ENCODE peak calls at places on chromosomes 6 and 20, in ten cellular contexts. G is breast epithelium, N is ovary, Z is Peyer's patch, I is tibial nerve, S is esophagus squamous epithelium, P is body of pancreas, W is suprapubic skin, M is thyroid gland, L is heart left ventricle. C is an unnamed sample.

GRCh38 chr20:23652371-23652770 is 14.6 kb upstream of the CST3 start:
- DNase-seq in L (no peak), P (no peak), N (no peak), I (no peak), Z (no peak), S (no peak), G (no peak), M (no peak), W (no peak), C (no peak)

GRCh38 chr20:1263853-1264252 is 2.2 kb upstream of the SNPH start:
- DNase-seq in L (no peak), Z (no peak), N (no peak), S (no peak), P (no peak), M (no peak), G (no peak), W (no peak), I (no peak), C (no peak)

GRCh38 chr20:53003420-53003819 is 31.3 kb downstream of the TSHZ2 start:
- DNase-seq in L (no peak), G (no peak), M (no peak), Z (no peak), W (no peak), N (no peak), I (no peak), S (no peak), P (no peak), C (no peak)

GRCh38 chr20:59756241-59756640 is 151.9 kb downstream of the PHACTR3 start:
- DNase-seq in W (no peak), G (no peak), I (no peak), L (no peak), P (no peak), S (no peak), N (no peak), M (no peak), Z (no peak), C (no peak)

GRCh38 chr20:59403261-59403961 is 103.0 kb downstream of the EDN3 start:
- DNase-seq in I (no peak), S (no peak), P (peak; percentile 54), L (peak; percentile 29), Z (peak; percentile 82), M (peak; percentile 70), N (peak; percentile 38), W (no peak), G (no peak), C (peak; percentile 79)

GRCh38 chr6:72446427-72446826 is 175.4 kb upstream of the KCNQ5 start:
- DNase-seq in Z (no peak), G (no peak), I (no peak), S (no peak), W (no peak), N (no peak), L (no peak), M (no peak), P (no peak), C (no peak)

GRCh38 chr6:153003294-153003645 is 761 bp upstream of the MTRF1L start:
- DNase-seq in G (no peak), L (no peak), I (no peak), P (no peak), Z (no peak), S (no peak), M (no peak), W (no peak), N (no peak), C (no peak)

GRCh38 chr20:19692685-19693119 is 65.4 kb upstream of the RIN2 start:
- DNase-seq in L (peak; percentile 39), W (no peak), Z (peak; percentile 74), M (peak; percentile 46), N (peak; percentile 58), G (peak; percentile 70), P (peak; percentile 41), I (peak; percentile 37), S (no peak), C (peak; percentile 44)

DNA sequence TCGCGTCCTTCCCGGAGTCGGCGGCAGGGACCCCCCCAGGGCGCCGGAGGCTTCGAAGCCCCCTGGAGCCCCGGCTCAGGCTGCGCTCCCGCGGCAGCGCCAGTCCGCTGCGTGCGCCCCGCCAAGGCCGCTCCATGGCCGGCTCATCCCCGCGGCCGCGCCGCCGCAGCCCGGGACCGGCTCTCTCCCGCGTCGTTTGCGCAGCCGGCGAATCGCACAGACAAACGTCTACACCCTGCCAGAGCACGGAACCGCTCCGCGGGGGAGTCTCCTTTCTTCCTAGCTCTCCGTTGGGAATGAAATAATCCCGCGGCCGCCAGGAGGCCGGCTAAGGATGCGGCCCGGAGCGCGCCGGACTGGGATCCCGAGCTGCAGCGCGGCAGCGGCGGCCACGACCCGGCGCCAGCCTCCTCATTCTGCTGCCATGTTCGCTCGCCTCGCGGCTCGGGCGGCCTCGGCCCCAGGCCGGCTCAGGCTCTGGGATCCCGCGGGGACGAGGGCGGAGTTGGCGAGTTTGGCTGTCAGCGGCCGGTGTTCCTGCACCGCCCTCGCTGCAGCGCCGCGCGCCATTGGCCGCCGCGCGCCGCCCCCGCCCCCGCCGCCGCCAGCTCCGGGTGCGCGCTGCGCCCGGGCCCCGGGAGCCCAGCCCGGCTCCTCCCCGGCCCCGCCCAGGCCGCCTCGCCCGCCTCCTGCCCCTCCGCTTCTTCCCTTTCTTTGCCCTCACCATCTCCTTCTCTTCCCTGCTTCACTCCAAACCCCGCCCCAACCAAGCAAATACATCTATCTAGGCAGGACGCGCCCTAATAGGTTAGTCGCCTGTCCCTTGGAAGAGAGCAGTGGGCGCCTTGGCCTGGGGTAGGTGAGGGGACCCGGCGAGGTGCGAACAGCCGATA is at the start of gene GFOD1:
- DNase-seq in N (peak; percentile 78), I (peak; percentile 77), W (peak; percentile 92), G (peak; percentile 81), P (peak; percentile 80), Z (peak; percentile 94), M (peak; percentile 85), L (peak; percentile 92), S (peak; percentile 53), C (peak; percentile 96)
- TF ChIP-seq POLR2A in N (peak; percentile 34), I (no peak), W (no peak), G (no peak), P (peak; percentile 69), Z (peak; percentile 89), M (peak; percentile 22), L (peak; percentile 88), S (no peak), C (peak; percentile 94)

GRCh38 chr6:84766118-84766683 is 1.8 kb upstream of the TBX18 start:
- DNase-seq in S (no peak), Z (no peak), W (no peak), G (no peak), P (no peak), N (no peak), L (no peak), I (no peak), M (no peak), C (no peak)

GRCh38 chr6:84763397-84764331 is 734 bp downstream of the TBX18 start:
- DNase-seq in M (no peak), I (peak; percentile 51), N (peak; percentile 25), L (peak; percentile 32), W (peak; percentile 89), S (no peak), Z (no peak), G (no peak), P (peak; percentile 18), C (no peak)

GRCh38 chr6:84762941-84763396 is 1.4 kb downstream of the TBX18 start:
- DNase-seq in G (no peak), I (peak; percentile 16), M (no peak), W (peak; percentile 80), S (no peak), P (no peak), N (peak; percentile 27), Z (peak; percentile 48), L (no peak), C (no peak)

GRCh38 chr6:84762220-84762940 is 2.0 kb downstream of the TBX18 start:
- DNase-seq in W (peak; percentile 81), G (no peak), I (peak; percentile 18), Z (no peak), P (no peak), M (no peak), L (no peak), S (no peak), N (no peak), C (no peak)

DNA sequence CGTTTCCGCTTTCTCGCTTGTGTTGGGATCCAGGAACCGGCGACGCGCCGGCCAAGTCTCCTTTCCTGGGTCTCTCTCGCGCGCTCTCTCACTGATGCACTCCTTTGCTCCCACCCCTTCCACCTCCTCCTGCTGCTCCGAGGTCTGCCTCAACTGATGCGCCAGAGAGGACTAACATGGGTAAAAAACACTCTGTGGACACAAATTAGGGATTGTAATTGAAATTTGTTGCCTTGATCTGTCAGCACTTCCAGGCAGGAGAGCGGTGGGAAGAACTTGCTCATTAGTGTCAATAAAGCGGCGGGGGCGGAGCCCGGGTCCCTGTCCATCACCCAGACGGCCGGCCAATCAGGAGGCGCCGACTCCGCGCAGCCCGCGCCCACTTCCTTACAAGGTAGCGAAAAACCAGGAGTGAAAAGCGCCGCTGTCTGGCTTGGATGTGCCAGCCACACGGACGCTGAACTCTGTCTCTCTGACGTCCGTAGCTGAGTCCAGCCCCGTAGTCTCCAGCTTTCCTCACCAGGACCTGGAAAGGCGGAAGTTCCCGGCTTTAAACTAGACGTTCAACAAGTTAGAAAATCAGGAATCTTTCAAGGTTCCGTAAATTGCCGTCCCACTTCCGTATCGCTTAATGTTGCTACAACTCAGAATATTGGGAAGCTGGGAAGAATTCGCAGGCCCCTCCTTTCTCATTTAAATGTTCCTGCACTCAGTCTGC is at the start of gene TBX18:
- DNase-seq in N (peak; percentile 79), I (peak; percentile 98), S (peak; percentile 17), P (peak; percentile 59), L (peak; percentile 88), M (peak; percentile 68), G (peak; percentile 72), Z (peak; percentile 74), W (peak; percentile 97), C (no peak)
- TF ChIP-seq POLR2A in N (peak; percentile 43), I (peak; percentile 48), S (no peak), P (no peak), L (no peak), M (no peak), G (peak; percentile 21), Z (peak; percentile 11), W (no peak), C (no peak)

DNA sequence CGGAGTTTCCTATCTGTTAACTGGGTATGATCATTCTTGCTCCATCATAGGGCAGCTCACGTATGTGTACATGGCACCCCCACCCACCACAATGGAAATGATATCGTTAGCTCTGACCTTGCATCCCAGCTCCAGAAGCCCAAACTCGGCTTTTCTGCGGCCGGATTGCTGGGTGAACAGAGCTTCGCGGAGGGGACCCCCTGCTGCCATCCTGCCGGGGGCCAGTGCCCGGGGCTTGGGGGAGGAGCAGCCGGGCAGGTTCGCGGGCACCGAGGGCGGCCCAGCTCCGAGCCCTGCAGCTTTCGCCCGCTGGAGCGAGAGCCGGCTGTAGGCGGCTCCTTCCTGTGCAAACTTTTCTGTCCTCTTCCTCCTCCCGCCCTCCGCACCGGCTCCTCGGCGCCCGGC is 24.9 kb upstream of the FUCA2 start:
- DNase-seq in W (no peak), Z (no peak), N (peak; percentile 28), L (peak; percentile 48), M (peak; percentile 50), S (no peak), G (peak; percentile 53), P (peak; percentile 39), I (no peak), C (peak; percentile 27)
- TF ChIP-seq POLR2A in W (no peak), Z (peak; percentile 23), N (no peak), L (no peak), M (no peak), S (no peak), G (no peak), P (peak; percentile 15), I (no peak), C (peak; percentile 31)

DNA sequence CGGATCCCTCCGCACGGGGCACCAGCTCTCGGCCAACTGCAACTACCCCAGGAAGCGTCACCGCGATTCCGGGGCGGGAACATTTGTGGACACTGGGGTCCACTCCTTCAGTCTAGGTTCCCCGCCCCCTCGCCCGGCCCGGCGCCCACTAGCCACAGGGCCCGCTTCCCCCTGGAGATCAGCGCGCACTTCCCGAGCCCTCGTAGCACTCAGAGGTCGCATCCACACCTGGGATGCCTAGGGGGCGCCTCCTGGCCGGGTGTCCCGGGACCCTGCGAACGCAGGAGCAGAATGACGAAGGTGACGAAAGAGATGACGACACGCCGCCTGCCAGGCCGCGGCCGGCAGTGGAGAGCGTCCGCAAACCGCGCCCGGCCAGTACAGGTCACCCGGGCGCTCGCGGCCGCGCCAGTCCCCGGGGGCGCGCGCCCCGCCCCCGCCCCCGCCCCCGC is 309 bp upstream of the AIG1 start:
- DNase-seq in P (peak; percentile 80), G (peak; percentile 75), M (peak; percentile 86), W (peak; percentile 94), L (peak; percentile 82), Z (peak; percentile 84), I (peak; percentile 60), S (peak; percentile 48), N (peak; percentile 88), C (peak; percentile 76)
- TF ChIP-seq POLR2A in P (peak; percentile 92), G (no peak), M (no peak), W (no peak), L (no peak), Z (peak; percentile 73), I (no peak), S (no peak), N (peak; percentile 69), C (no peak)